ENCODE peak calls at places on chromosomes 5 and 9, in five cellular contexts. One of them, this sample, is unnamed. For H3K4me1, the result is how much of the 10 kb centered on the place peaks cover.

GRCh38 chr5:26519245-26519644 is 519.1 kb downstream of the CDH9 start:
- DNase-seq in mucosa of descending colon: no peak
- DNase-seq in IMR-90: no peak
- DNase-seq in fibroblast of lung: no peak
- DNase-seq in GM23338: no peak
- DNase-seq in this sample: no peak

GRCh38 chr9:91519520-91520270 is 96.1 kb upstream of the NFIL3 start:
- DNase-seq in mucosa of descending colon: no peak
- DNase-seq in IMR-90: no peak
- DNase-seq in GM23338: no peak
- DNase-seq in fibroblast of lung: no peak
- DNase-seq in this sample: no peak

GRCh38 chr5:1288439-1289335 is 6.2 kb downstream of the TERT start:
- DNase-seq in GM23338: no peak
- DNase-seq in fibroblast of lung: no peak
- DNase-seq in mucosa of descending colon: no peak
- DNase-seq in IMR-90: no peak
- DNase-seq in this sample: no peak

GRCh38 chr9:93092171-93092991 is 3.6 kb upstream of the CARD19 start:
- DNase-seq in fibroblast of lung: no peak
- DNase-seq in mucosa of descending colon: peak
- DNase-seq in GM23338: no peak
- DNase-seq in IMR-90: no peak
- DNase-seq in this sample: no peak

GRCh38 chr5:121940741-121941140 is 21.0 kb upstream of the SRFBP1 start:
- DNase-seq in GM23338: no peak
- DNase-seq in fibroblast of lung: no peak
- DNase-seq in mucosa of descending colon: no peak
- DNase-seq in IMR-90: no peak
- DNase-seq in this sample: no peak

GRCh38 chr5:527646-528591 is 3.7 kb upstream of the SLC9A3 start:
- DNase-seq in IMR-90: no peak
- DNase-seq in fibroblast of lung: no peak
- DNase-seq in mucosa of descending colon: peak
- DNase-seq in GM23338: peak
- DNase-seq in this sample: no peak

GRCh38 chr5:181222630-181223040 is 446 bp upstream of the TRIM41 start:
- DNase-seq in IMR-90: no peak
- DNase-seq in GM23338: no peak
- DNase-seq in mucosa of descending colon: no peak
- DNase-seq in fibroblast of lung: peak
- DNase-seq in this sample: no peak

GRCh38 chr5:95392593-95393182 is 1.5 kb downstream of the FAM81B start:
- DNase-seq in IMR-90: no peak
- DNase-seq in fibroblast of lung: no peak
- DNase-seq in GM23338: peak
- DNase-seq in mucosa of descending colon: no peak
- DNase-seq in this sample: no peak

GRCh38 chr9:114856210-114856941 is 50.5 kb upstream of the TNFSF15 start:
- DNase-seq in GM23338: no peak
- DNase-seq in IMR-90: peak
- DNase-seq in fibroblast of lung: peak
- DNase-seq in mucosa of descending colon: no peak
- DNase-seq in this sample: peak

GRCh38 chr9:4741365-4742031 is 496 bp upstream of the AK3 start:
- DNase-seq in fibroblast of lung: peak
- DNase-seq in mucosa of descending colon: peak
- DNase-seq in IMR-90: no peak
- DNase-seq in GM23338: peak
- DNase-seq in this sample: no peak

GRCh38 chr9:83714316-83714715 is 6.6 kb upstream of the UBQLN1 start:
- DNase-seq in IMR-90: no peak
- DNase-seq in GM23338: no peak
- DNase-seq in mucosa of descending colon: no peak
- DNase-seq in fibroblast of lung: peak
- DNase-seq in this sample: no peak

GRCh38 chr5:133882107-133882695 is 86.2 kb downstream of the C5orf15 start:
- DNase-seq in IMR-90: no peak
- DNase-seq in mucosa of descending colon: no peak
- DNase-seq in GM23338: no peak
- DNase-seq in fibroblast of lung: no peak
- DNase-seq in this sample: no peak

GRCh38 chr5:77145666-77146065 is 58.6 kb upstream of the ZBED3 start:
- DNase-seq in GM23338: no peak
- DNase-seq in IMR-90: peak
- DNase-seq in fibroblast of lung: peak
- DNase-seq in mucosa of descending colon: no peak
- DNase-seq in this sample: peak

GRCh38 chr5:31225118-31225517 is 31.6 kb downstream of the CDH6 start:
- DNase-seq in IMR-90: peak
- DNase-seq in mucosa of descending colon: no peak
- DNase-seq in GM23338: no peak
- DNase-seq in fibroblast of lung: peak
- DNase-seq in this sample: no peak

GRCh38 chr9:95249986-95250385 is 67.5 kb downstream of the FANCC start:
- DNase-seq in GM23338: peak
- DNase-seq in IMR-90: no peak
- DNase-seq in fibroblast of lung: no peak
- DNase-seq in mucosa of descending colon: no peak
- DNase-seq in this sample: no peak

GRCh38 chr5:179114756-179115155 is 54.6 kb downstream of the ZNF354C start:
- DNase-seq in GM23338: no peak
- DNase-seq in IMR-90: no peak
- DNase-seq in fibroblast of lung: no peak
- DNase-seq in mucosa of descending colon: no peak
- DNase-seq in this sample: no peak

GRCh38 chr9:127898433-127899199 is 787 bp downstream of the ST6GALNAC6 start:
- DNase-seq in fibroblast of lung: peak
- DNase-seq in IMR-90: peak
- DNase-seq in mucosa of descending colon: no peak
- DNase-seq in GM23338: peak
- DNase-seq in this sample: peak

GRCh38 chr9:115997923-115998322 is 155.7 kb upstream of the PAPPA start:
- DNase-seq in GM23338: no peak
- DNase-seq in IMR-90: peak
- DNase-seq in mucosa of descending colon: no peak
- DNase-seq in fibroblast of lung: peak
- DNase-seq in this sample: peak
- H3K4me1 ChIP-seq in GM23338: under half
- H3K4me1 ChIP-seq in IMR-90: under half
- H3K4me1 ChIP-seq in mucosa of descending colon: under half
- H3K4me1 ChIP-seq in fibroblast of lung: under half
- H3K4me1 ChIP-seq in this sample: under half

GRCh38 chr9:124511891-124512805 is 4.9 kb upstream of the NR5A1 start:
- DNase-seq in IMR-90: no peak
- DNase-seq in fibroblast of lung: no peak
- DNase-seq in GM23338: no peak
- DNase-seq in mucosa of descending colon: no peak
- DNase-seq in this sample: no peak
- H3K4me1 ChIP-seq in IMR-90: under half
- H3K4me1 ChIP-seq in fibroblast of lung: under half
- H3K4me1 ChIP-seq in GM23338: under half
- H3K4me1 ChIP-seq in mucosa of descending colon: under half
- H3K4me1 ChIP-seq in this sample: under half

GRCh38 chr9:104900871-104901270 is 27.1 kb downstream of the ABCA1 start:
- DNase-seq in mucosa of descending colon: no peak
- DNase-seq in IMR-90: no peak
- DNase-seq in fibroblast of lung: no peak
- DNase-seq in GM23338: no peak
- DNase-seq in this sample: peak
- H3K4me1 ChIP-seq in mucosa of descending colon: under half
- H3K4me1 ChIP-seq in IMR-90: under half
- H3K4me1 ChIP-seq in fibroblast of lung: under half
- H3K4me1 ChIP-seq in GM23338: under half
- H3K4me1 ChIP-seq in this sample: under half

DNA sequence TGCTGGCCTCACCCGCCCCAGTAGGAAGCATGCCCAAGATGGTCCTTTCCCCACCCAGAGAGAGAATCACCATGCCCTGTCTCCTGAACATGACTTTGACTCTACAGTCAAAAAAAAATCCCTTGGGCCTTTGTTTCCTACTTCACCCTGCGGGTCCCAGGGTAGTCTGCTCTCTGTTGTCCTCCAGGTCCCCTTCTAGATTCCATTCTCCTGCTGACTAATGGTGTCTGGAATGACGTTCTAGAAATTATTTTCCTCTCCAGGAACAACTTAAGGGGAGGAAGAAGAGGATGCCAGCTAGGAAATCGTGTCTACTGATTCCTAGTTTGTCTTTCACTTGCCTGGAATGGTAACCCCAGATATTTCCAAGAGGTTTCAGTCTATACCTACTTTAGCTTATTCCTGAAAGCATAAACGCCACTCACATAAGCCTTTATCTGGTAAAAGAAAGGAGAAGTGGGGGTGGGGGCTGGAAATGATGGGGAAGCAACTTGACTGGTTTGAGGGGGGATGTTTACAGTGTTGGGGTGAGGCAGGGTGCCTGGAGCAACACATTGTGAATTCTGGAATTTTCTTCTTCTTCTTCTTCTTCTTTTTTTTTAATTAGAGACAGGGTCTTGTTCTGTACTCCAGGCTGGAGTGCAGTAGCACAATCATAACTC is 93.9 kb downstream of the SNX18 start:
- DNase-seq in GM23338: no peak
- DNase-seq in fibroblast of lung: no peak
- DNase-seq in IMR-90: no peak
- DNase-seq in mucosa of descending colon: no peak
- DNase-seq in this sample: no peak
- H3K4me1 ChIP-seq in GM23338: under half
- H3K4me1 ChIP-seq in fibroblast of lung: under half
- H3K4me1 ChIP-seq in IMR-90: under half
- H3K4me1 ChIP-seq in mucosa of descending colon: under half
- H3K4me1 ChIP-seq in this sample: under half

DNA sequence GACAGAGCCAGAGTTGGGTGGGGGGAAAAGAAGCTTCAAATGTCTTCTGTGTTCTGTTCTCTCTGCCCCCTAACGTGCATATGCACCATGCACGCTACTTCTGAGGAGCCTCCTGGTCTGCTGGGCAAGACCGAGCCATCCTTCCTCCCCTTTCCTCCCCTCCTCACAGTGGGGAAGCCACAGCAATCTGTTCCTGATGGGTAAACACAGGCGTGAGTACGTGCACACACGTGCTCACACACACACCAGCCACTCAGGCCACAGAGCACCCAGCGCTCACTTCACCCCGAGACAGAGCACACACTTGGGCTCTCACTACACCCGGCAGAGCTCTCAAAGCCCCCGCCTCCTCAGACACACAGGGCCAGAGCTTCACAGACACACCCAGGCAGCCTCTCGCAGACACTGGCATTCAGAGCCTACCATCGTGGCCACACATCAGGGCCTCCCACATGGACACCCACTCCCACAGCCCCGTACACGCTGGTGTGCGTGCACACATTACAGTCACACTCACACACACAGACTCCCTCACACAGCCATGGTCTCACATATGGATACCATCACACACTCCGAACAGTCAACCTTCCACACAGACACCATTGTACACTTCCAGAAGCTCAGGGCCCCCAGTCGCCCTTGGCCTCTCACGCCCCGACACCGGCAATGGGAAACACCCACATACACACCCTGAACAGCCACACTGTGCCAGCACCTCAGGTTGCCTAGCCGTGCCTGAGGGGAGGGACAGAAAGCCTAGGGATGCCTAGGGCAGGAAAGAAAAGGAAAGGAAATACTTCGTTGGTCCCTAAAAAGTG is 13.5 kb downstream of the CNTFR start:
- DNase-seq in fibroblast of lung: no peak
- DNase-seq in GM23338: no peak
- DNase-seq in mucosa of descending colon: no peak
- DNase-seq in IMR-90: no peak
- DNase-seq in this sample: no peak
- H3K4me1 ChIP-seq in fibroblast of lung: under half
- H3K4me1 ChIP-seq in GM23338: under half
- H3K4me1 ChIP-seq in mucosa of descending colon: under half
- H3K4me1 ChIP-seq in IMR-90: under half
- H3K4me1 ChIP-seq in this sample: under half

This sample was measured in foreskin keratinocyte.